ENCODE peak calls at places on chromosome 15, in nine cellular contexts. F, U, C, D, P, S, X, I and V are unnamed samples.

GRCh38 chr15:48385431-48385830 is 54.2 kb downstream of the DUT start:
- DNase-seq in F (no peak), U (no peak), C (no peak), D (no peak), P (no peak), S (no peak), X (peak; percentile 92), I (no peak), V (no peak)

GRCh38 chr15:67506775-67507747 is 13.9 kb upstream of the C15orf61 start:
- DNase-seq in F (no peak), U (no peak), C (no peak), D (no peak), P (no peak), S (no peak), X (peak; percentile 88), I (no peak), V (no peak)

GRCh38 chr15:95365615-95366107 is 964.8 kb upstream of the NR2F2 start:
- DNase-seq in F (no peak), U (no peak), C (no peak), D (no peak), P (no peak), S (no peak), X (peak; percentile 86), I (no peak), V (no peak)

GRCh38 chr15:31393441-31394091 is 66.9 kb downstream of the KLF13 start:
- DNase-seq in F (no peak), U (no peak), C (no peak), D (no peak), P (no peak), S (no peak), X (no peak), I (no peak), V (no peak)

GRCh38 chr15:51341366-51342248 is at the start of gene GLDN:
- DNase-seq in F (no peak), U (no peak), C (peak; percentile 57), D (peak; percentile 5), P (peak; percentile 52), S (no peak), X (peak; percentile 23), I (no peak), V (no peak)

GRCh38 chr15:68234060-68234459 is 4.5 kb upstream of the CLN6 start:
- DNase-seq in F (no peak), U (no peak), C (no peak), D (no peak), P (peak; percentile 23), S (no peak), X (peak; percentile 2), I (no peak), V (no peak)

GRCh38 chr15:101156509-101157159 is 95.2 kb downstream of the CHSY1 start:
- DNase-seq in F (no peak), U (no peak), C (no peak), D (no peak), P (no peak), S (no peak), X (no peak), I (peak; percentile 72), V (no peak)

GRCh38 chr15:25179673-25180511 is 225.1 kb downstream of the SNRPN start:
- DNase-seq in F (peak; percentile 2), U (no peak), C (no peak), D (no peak), P (peak; percentile 20), S (no peak), X (no peak), I (peak; percentile 5), V (no peak)

GRCh38 chr15:48785195-48785594 is 25.7 kb downstream of the CEP152 start:
- DNase-seq in F (no peak), U (no peak), C (no peak), D (no peak), P (no peak), S (no peak), X (no peak), I (no peak), V (no peak)

GRCh38 chr15:92878593-92879053 is 21.5 kb upstream of the CHD2 start:
- DNase-seq in F (no peak), U (no peak), C (no peak), D (no peak), P (no peak), S (no peak), X (no peak), I (no peak), V (no peak)

GRCh38 chr15:20344601-20345400 is 196.8 kb downstream of the GOLGA6L6 start:
- DNase-seq in F (no peak), U (no peak), C (peak; percentile 0), D (no peak), P (no peak), S (no peak), X (no peak), I (no peak), V (no peak)

GRCh38 chr15:85752591-85752990 is 42.1 kb downstream of the KLHL25 start:
- DNase-seq in F (no peak), U (peak; percentile 17), C (no peak), D (no peak), P (peak; percentile 85), S (no peak), X (no peak), I (no peak), V (no peak)

GRCh38 chr15:72203507-72203837 is 5.9 kb upstream of the GRAMD2A start:
- DNase-seq in F (no peak), U (peak; percentile 96), C (no peak), D (no peak), P (peak; percentile 68), S (no peak), X (peak; percentile 89), I (no peak), V (peak; percentile 96)

GRCh38 chr15:42239528-42240245 is 31.6 kb upstream of the VPS39 start:
- DNase-seq in F (no peak), U (no peak), C (no peak), D (no peak), P (no peak), S (no peak), X (no peak), I (no peak), V (no peak)